ENCODE peak calls at places on chromosomes 12 and 14, in six cellular contexts. Q is T-cell; N is NB4; H is Panc1; P is activated CD4-positive, alpha-beta T cell treated with anti-CD3 and anti-CD28 coated beads, Interleukin-2, amount 50 U/mL, for 48 hours; K is amniotic stem cell. T is an unnamed sample.
A peak's percentile ranks its signal among the peaks of the same experiment; 100 is the strongest.

GRCh38 chr14:22594156-22594716 is 3.9 kb upstream of the ABHD4 start:
- DNase-seq in N (no peak), P (no peak), H (no peak), Q (no peak), K (no peak), T (no peak)

GRCh38 chr12:94710933-94711332 is 60.6 kb upstream of the TMCC3 start:
- DNase-seq in Q (no peak), H (no peak), P (peak; percentile 31), K (no peak), N (peak; percentile 68), T (peak; percentile 62)

GRCh38 chr12:27571463-27571862 is 47.5 kb downstream of the PPFIBP1 start:
- DNase-seq in N (no peak), H (no peak), K (peak; percentile 31), Q (no peak), P (no peak), T (no peak)

GRCh38 chr12:101490286-101490920 is 15.3 kb downstream of the SPIC start:
- DNase-seq in P (peak; percentile 7), N (peak; percentile 56), H (no peak), Q (no peak), K (no peak), T (no peak)

GRCh38 chr14:57401501-57401900 is 11.1 kb downstream of the NAA30 start:
- DNase-seq in Q (no peak), P (no peak), H (no peak), K (no peak), N (no peak), T (no peak)

GRCh38 chr14:95233702-95234241 is 76.4 kb upstream of the DICER1 start:
- DNase-seq in Q (no peak), P (no peak), K (no peak), N (peak; percentile 58), H (no peak), T (peak; percentile 27)

GRCh38 chr14:57747036-57747435 is 118.9 kb downstream of the SLC35F4 start:
- DNase-seq in Q (no peak), H (no peak), N (no peak), K (no peak), P (no peak), T (no peak)

GRCh38 chr12:53241623-53242412 is 9.8 kb upstream of the RARG start:
- DNase-seq in P (no peak), N (no peak), H (no peak), K (no peak), Q (no peak), T (no peak)

GRCh38 chr12:15527201-15527782 is 205.0 kb downstream of the PTPRO start:
- DNase-seq in P (no peak), Q (no peak), H (no peak), N (peak; percentile 41), K (no peak), T (no peak)

GRCh38 chr12:49092086-49092815 is 2.4 kb downstream of the DHH start:
- DNase-seq in N (peak; percentile 95), Q (peak; percentile 15), K (no peak), P (peak; percentile 76), H (no peak), T (peak; percentile 82)

GRCh38 chr12:97308576-97309198 is 153.9 kb upstream of the RMST start:
- DNase-seq in P (no peak), Q (no peak), N (peak; percentile 67), H (peak; percentile 35), K (peak; percentile 11), T (no peak)

GRCh38 chr12:53575502-53576264 is 50.5 kb downstream of the ATF7 start:
- DNase-seq in Q (no peak), K (no peak), N (peak; percentile 90), H (no peak), P (no peak), T (no peak)

GRCh38 chr12:29608581-29608980 is 111.1 kb upstream of the OVCH1 start:
- DNase-seq in K (no peak), N (no peak), P (no peak), H (no peak), Q (no peak), T (no peak)

GRCh38 chr12:127909031-127909430 is 357.9 kb upstream of the TMEM132C start:
- DNase-seq in H (no peak), K (no peak), Q (no peak), N (no peak), P (no peak), T (no peak)

GRCh38 chr14:99183311-99183710 is 88.7 kb downstream of the BCL11B start:
- DNase-seq in K (no peak), Q (no peak), P (no peak), N (no peak), H (no peak), T (no peak)

GRCh38 chr14:104931323-104931770 is 6.7 kb downstream of the PLD4 start:
- DNase-seq in N (no peak), H (no peak), K (no peak), Q (no peak), P (no peak), T (no peak)

GRCh38 chr14:88179725-88180124 is 143.3 kb downstream of the KCNK10 start:
- DNase-seq in K (no peak), Q (no peak), N (no peak), H (no peak), P (no peak), T (no peak)

GRCh38 chr12:47935196-47935595 is 28.2 kb upstream of the TMEM106C start:
- DNase-seq in P (no peak), K (no peak), N (no peak), Q (no peak), H (no peak), T (no peak)

GRCh38 chr14:103542545-103543088 is 13.6 kb downstream of the TRMT61A start:
- DNase-seq in K (no peak), Q (no peak), H (no peak), N (no peak), P (no peak), T (no peak)

GRCh38 chr12:52924764-52925716 is 20.2 kb upstream of the KRT8 start:
- DNase-seq in H (no peak), Q (no peak), N (no peak), P (no peak), K (peak; percentile 51), T (no peak)

GRCh38 chr12:3004655-3005565 is 45.7 kb downstream of the TEAD4 start:
- DNase-seq in H (no peak), N (peak; percentile 23), K (no peak), Q (no peak), P (no peak), T (no peak)

GRCh38 chr12:25957898-25958253 is 606 bp upstream of the RASSF8 start:
- DNase-seq in N (peak; percentile 56), Q (no peak), P (peak; percentile 8), K (peak; percentile 72), H (no peak), T (no peak)

GRCh38 chr12:78863482-78864427 is 819 bp upstream of the SYT1 start:
- DNase-seq in H (no peak), N (no peak), K (peak; percentile 23), Q (no peak), P (no peak), T (no peak)

GRCh38 chr14:98984719-98985041 is 287.3 kb downstream of the BCL11B start:
- DNase-seq in N (peak; percentile 20), Q (peak; percentile 59), H (no peak), P (peak; percentile 72), K (no peak), T (no peak)

GRCh38 chr12:47270782-47271664 is 191.3 kb upstream of the AMIGO2 start:
- DNase-seq in Q (no peak), N (peak; percentile 31), P (no peak), K (peak; percentile 27), H (peak; percentile 88), T (no peak)

GRCh38 chr12:53236443-53237111 is 4.6 kb upstream of the RARG start:
- DNase-seq in Q (peak; percentile 54), P (peak; percentile 66), N (no peak), K (no peak), H (no peak), T (peak; percentile 57)

GRCh38 chr12:8844665-8845064 is 22.2 kb downstream of the A2ML1 start:
- DNase-seq in Q (no peak), K (no peak), N (no peak), P (no peak), H (no peak), T (no peak)

T was measured in B cell.